ENCODE peak calls at places on chromosomes 16 and 17, in ten cellular contexts. P, C, L, J, Y, Q, H, N, B and Z are unnamed samples.

GRCh38 chr16:4207683-4208528 is 34.0 kb downstream of the SRL start:
- DNase-seq in P (no peak), C (no peak), L (peak), J (no peak), Y (no peak), Q (no peak), H (no peak), N (no peak), B (no peak), Z (no peak)

GRCh38 chr17:14827394-14827793 is 437.7 kb downstream of the PMP22 start:
- DNase-seq in P (no peak), C (no peak), L (no peak), J (no peak), Y (no peak), Q (no peak), H (no peak), N (no peak), B (no peak), Z (no peak)

GRCh38 chr17:8109669-8110455 is 8.5 kb downstream of the ALOXE3 start:
- DNase-seq in P (peak), C (peak), L (peak), J (peak), Y (peak), Q (peak), H (peak), N (no peak), B (no peak), Z (no peak)

GRCh38 chr17:59859444-59860025 is 33.2 kb downstream of the TUBD1 start:
- DNase-seq in P (no peak), C (peak), L (no peak), J (no peak), Y (no peak), Q (no peak), H (no peak), N (no peak), B (no peak), Z (peak)

GRCh38 chr17:14712471-14713075 is 411.7 kb downstream of the HS3ST3B1 start:
- DNase-seq in P (no peak), C (no peak), L (no peak), J (no peak), Y (no peak), Q (no peak), H (no peak), N (no peak), B (no peak), Z (peak)

GRCh38 chr17:45394001-45394912 is 38.4 kb downstream of the ARHGAP27 start:
- DNase-seq in P (no peak), C (no peak), L (no peak), J (no peak), Y (no peak), Q (no peak), H (no peak), N (no peak), B (no peak), Z (no peak)

GRCh38 chr16:6926762-6927161 is 405.9 kb upstream of the RBFOX1 start:
- DNase-seq in P (no peak), C (no peak), L (no peak), J (no peak), Y (no peak), Q (peak), H (no peak), N (no peak), B (no peak), Z (no peak)

GRCh38 chr17:50657627-50658026 is 22.9 kb downstream of the ABCC3 start:
- DNase-seq in P (no peak), C (no peak), L (no peak), J (no peak), Y (peak), Q (no peak), H (no peak), N (no peak), B (no peak), Z (no peak)

GRCh38 chr16:75653926-75654325 is 6.4 kb downstream of the TERF2IP start:
- DNase-seq in P (no peak), C (no peak), L (no peak), J (no peak), Y (no peak), Q (no peak), H (no peak), N (no peak), B (no peak), Z (no peak)

GRCh38 chr17:73770115-73770848 is 126.0 kb upstream of the SDK2 start:
- DNase-seq in P (peak), C (no peak), L (no peak), J (peak), Y (peak), Q (no peak), H (no peak), N (no peak), B (peak), Z (no peak)

GRCh38 chr17:44924107-44924544 is 8.8 kb upstream of the GFAP start:
- DNase-seq in P (no peak), C (no peak), L (no peak), J (no peak), Y (peak), Q (no peak), H (peak), N (no peak), B (no peak), Z (no peak)

GRCh38 chr17:43768382-43768781 is 9.8 kb upstream of the SOST start:
- DNase-seq in P (peak), C (no peak), L (no peak), J (peak), Y (peak), Q (no peak), H (peak), N (no peak), B (no peak), Z (peak)

GRCh38 chr17:48456584-48456983 is 26.6 kb upstream of the SKAP1 start:
- DNase-seq in P (no peak), C (no peak), L (no peak), J (no peak), Y (no peak), Q (peak), H (no peak), N (no peak), B (peak), Z (no peak)

GRCh38 chr17:19298561-19299213 is 61.5 kb downstream of the EPN2 start:
- DNase-seq in P (no peak), C (no peak), L (no peak), J (no peak), Y (no peak), Q (no peak), H (no peak), N (no peak), B (no peak), Z (no peak)

GRCh38 chr17:49482144-49482817 is 12.8 kb upstream of the NGFR start:
- DNase-seq in P (no peak), C (no peak), L (peak), J (no peak), Y (no peak), Q (no peak), H (no peak), N (no peak), B (no peak), Z (peak)

GRCh38 chr16:86634290-86634689 is 55.9 kb downstream of the FOXL1 start:
- DNase-seq in P (no peak), C (peak), L (peak), J (no peak), Y (no peak), Q (peak), H (no peak), N (no peak), B (peak), Z (no peak)

GRCh38 chr17:81453712-81454111 is 58.5 kb downstream of the BAHCC1 start:
- DNase-seq in P (no peak), C (no peak), L (no peak), J (no peak), Y (no peak), Q (no peak), H (peak), N (no peak), B (no peak), Z (peak)

GRCh38 chr16:84062734-84063640 is 20.4 kb upstream of the SLC38A8 start:
- DNase-seq in P (peak), C (peak), L (peak), J (peak), Y (peak), Q (peak), H (peak), N (no peak), B (peak), Z (peak)

GRCh38 chr16:84360170-84360569 is 8.2 kb upstream of the ATP2C2 start:
- DNase-seq in P (no peak), C (no peak), L (no peak), J (no peak), Y (no peak), Q (no peak), H (no peak), N (no peak), B (no peak), Z (no peak)

GRCh38 chr17:45722161-45722560 is 62.0 kb upstream of the CRHR1 start:
- DNase-seq in P (no peak), C (no peak), L (peak), J (no peak), Y (no peak), Q (peak), H (peak), N (peak), B (peak), Z (no peak)

GRCh38 chr17:15343749-15344148 is 2.4 kb upstream of the TEKT3 start:
- DNase-seq in P (no peak), C (no peak), L (no peak), J (no peak), Y (no peak), Q (no peak), H (no peak), N (no peak), B (no peak), Z (no peak)

GRCh38 chr16:66874079-66874775 is 6.1 kb upstream of the PDP2 start:
- DNase-seq in P (no peak), C (no peak), L (no peak), J (no peak), Y (no peak), Q (peak), H (no peak), N (no peak), B (no peak), Z (no peak)

GRCh38 chr16:11251525-11252481 is 4.2 kb downstream of the SOCS1 start:
- DNase-seq in P (no peak), C (no peak), L (no peak), J (peak), Y (peak), Q (no peak), H (peak), N (no peak), B (no peak), Z (no peak)

GRCh38 chr17:18877104-18877503 is 19.2 kb downstream of the PRPSAP2 start:
- DNase-seq in P (no peak), C (no peak), L (no peak), J (no peak), Y (no peak), Q (no peak), H (no peak), N (no peak), B (no peak), Z (no peak)

GRCh38 chr16:52545157-52545543 is 1.8 kb downstream of the TOX3 start:
- DNase-seq in P (no peak), C (no peak), L (no peak), J (no peak), Y (no peak), Q (peak), H (no peak), N (no peak), B (no peak), Z (no peak)

GRCh38 chr16:3198334-3199072 is 10.5 kb downstream of the OR1F1 start:
- DNase-seq in P (no peak), C (no peak), L (no peak), J (no peak), Y (no peak), Q (no peak), H (no peak), N (no peak), B (no peak), Z (no peak)

GRCh38 chr16:6258056-6258455 is 1074.6 kb upstream of the RBFOX1 start:
- DNase-seq in P (no peak), C (no peak), L (no peak), J (no peak), Y (no peak), Q (no peak), H (no peak), N (no peak), B (no peak), Z (no peak)

GRCh38 chr16:79972053-79972704 is 371.6 kb upstream of the MAF start:
- DNase-seq in P (no peak), C (no peak), L (no peak), J (no peak), Y (no peak), Q (no peak), H (no peak), N (no peak), B (no peak), Z (no peak)

GRCh38 chr16:11350531-11351335 is 5.5 kb downstream of the RMI2 start:
- DNase-seq in P (no peak), C (no peak), L (no peak), J (no peak), Y (no peak), Q (no peak), H (no peak), N (no peak), B (no peak), Z (no peak)

GRCh38 chr17:28112199-28112995 is 69.9 kb downstream of the NLK start:
- DNase-seq in P (no peak), C (peak), L (no peak), J (no peak), Y (peak), Q (no peak), H (no peak), N (no peak), B (no peak), Z (no peak)

DNA sequence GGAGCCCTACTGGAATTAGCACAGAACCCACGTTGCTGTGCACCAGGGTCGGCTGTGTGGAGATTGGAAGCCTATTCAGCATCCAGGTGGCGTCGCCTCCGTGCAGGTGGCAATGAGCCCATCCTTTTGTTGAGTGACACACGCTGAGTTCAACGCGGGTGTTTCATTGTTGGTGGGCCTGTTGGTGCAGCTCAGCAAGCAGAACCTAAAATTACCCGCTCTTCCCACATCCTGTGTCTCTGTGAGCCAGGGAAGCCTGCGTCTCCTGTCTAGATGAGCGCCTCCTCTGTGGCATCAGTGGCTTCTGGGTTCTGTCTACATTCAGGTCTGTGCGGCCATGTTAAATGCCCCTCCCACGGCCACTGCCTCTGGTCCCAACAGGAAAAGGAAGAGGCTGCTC is 14.5 kb downstream of the CD2BP2 start:
- DNase-seq in P (no peak), C (no peak), L (no peak), J (no peak), Y (no peak), Q (no peak), H (no peak), N (no peak), B (no peak), Z (no peak)
- H3K27ac ChIP-seq in P (no peak), C (no peak), L (no peak), J (no peak), Y (no peak), Q (no peak), H (no peak), N (no peak), B (no peak), Z (no peak)

DNA sequence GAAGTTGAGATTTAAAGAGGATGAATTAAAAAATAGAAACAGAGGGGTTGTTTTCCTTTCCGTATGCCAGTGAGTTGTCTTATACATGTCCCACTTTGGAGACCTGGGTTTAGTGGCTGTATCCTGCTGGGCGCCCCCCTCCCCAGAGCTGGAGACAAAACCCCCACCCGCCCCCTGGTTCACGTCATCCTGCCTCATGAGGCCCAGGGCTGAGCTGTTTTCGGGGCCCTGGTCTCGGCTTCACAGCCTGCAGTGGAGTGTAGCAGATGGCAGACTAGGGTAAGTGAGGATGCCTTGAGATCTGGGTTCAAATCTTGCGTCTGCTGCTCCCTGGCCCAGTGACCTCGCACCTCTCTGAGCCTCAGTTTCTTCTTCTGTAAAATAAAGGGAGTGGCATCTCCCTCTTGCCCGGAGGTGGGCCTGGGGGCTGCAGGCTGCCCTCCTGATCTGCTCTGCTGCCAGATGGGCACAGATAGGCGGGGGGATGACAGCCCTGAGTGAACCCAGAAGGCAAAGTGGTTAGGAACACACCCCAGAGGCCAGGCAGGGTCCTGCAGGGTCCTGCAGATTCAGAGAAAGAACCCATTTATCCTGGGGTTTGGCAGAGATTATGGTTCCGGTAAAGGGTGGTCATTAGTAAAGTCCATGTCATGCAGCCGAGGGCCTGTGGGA is 45.1 kb downstream of the SOCS3 start:
- DNase-seq in P (no peak), C (no peak), L (peak), J (no peak), Y (no peak), Q (peak), H (no peak), N (no peak), B (no peak), Z (no peak)
- TF ChIP-seq CTCF in P (no peak), C (peak), L (peak), J (no peak), Y (no peak), Q (peak), H (no peak), N (no peak), B (no peak), Z (no peak)

GRCh38 chr17:4233668-4234258 is 30.0 kb downstream of the ANKFY1 start:
- DNase-seq in P (no peak), C (no peak), L (no peak), J (no peak), Y (peak), Q (no peak), H (no peak), N (no peak), B (no peak), Z (no peak)
- TF ChIP-seq POLR2AphosphoS5 in P (no peak), C (no peak), L (no peak), J (no peak), Y (peak), Q (no peak), H (no peak), N (no peak), B (no peak), Z (no peak)

GRCh38 chr16:57569306-57569946 is 27.0 kb downstream of the ADGRG5 start:
- DNase-seq in P (no peak), C (no peak), L (no peak), J (no peak), Y (no peak), Q (no peak), H (no peak), N (no peak), B (no peak), Z (no peak)

GRCh38 chr16:57570301-57571070 is 28.0 kb downstream of the ADGRG5 start:
- DNase-seq in P (peak), C (no peak), L (no peak), J (no peak), Y (no peak), Q (no peak), H (no peak), N (no peak), B (no peak), Z (no peak)

GRCh38 chr16:57567691-57568090 is 25.2 kb downstream of the ADGRG5 start:
- DNase-seq in P (peak), C (no peak), L (no peak), J (no peak), Y (no peak), Q (no peak), H (no peak), N (no peak), B (no peak), Z (no peak)

GRCh38 chr16:57566436-57566835 is 24.0 kb downstream of the ADGRG5 start:
- DNase-seq in P (peak), C (no peak), L (no peak), J (no peak), Y (no peak), Q (no peak), H (no peak), N (no peak), B (no peak), Z (no peak)

DNA sequence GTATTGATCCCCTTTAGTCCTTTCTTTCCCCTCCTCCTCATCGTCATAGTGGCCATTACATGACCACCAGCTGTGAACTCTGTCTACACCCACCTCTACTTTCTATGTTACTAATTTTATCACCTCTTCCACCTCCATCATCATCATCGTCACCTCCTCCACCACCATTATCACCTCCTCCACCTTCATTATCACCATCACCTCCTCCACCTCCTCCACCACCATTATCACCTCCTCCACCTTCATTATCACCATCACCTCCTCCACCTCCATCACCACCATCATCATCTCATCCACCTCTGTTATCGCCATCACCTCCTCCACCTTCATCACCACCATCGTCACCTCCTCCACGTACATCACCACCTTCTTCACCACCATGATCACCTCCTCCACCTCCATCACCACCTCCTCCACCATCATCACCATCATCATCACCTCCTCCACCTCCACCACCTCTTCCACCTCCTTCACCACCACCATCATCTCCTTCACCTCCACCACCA is 25.8 kb downstream of the ADGRG5 start:
- DNase-seq in P (no peak), C (no peak), L (no peak), J (no peak), Y (no peak), Q (no peak), H (no peak), N (no peak), B (no peak), Z (no peak)
- H3K27ac ChIP-seq in P (no peak), C (no peak), L (no peak), J (no peak), Y (no peak), Q (no peak), H (no peak), N (no peak), B (no peak), Z (no peak)

DNA sequence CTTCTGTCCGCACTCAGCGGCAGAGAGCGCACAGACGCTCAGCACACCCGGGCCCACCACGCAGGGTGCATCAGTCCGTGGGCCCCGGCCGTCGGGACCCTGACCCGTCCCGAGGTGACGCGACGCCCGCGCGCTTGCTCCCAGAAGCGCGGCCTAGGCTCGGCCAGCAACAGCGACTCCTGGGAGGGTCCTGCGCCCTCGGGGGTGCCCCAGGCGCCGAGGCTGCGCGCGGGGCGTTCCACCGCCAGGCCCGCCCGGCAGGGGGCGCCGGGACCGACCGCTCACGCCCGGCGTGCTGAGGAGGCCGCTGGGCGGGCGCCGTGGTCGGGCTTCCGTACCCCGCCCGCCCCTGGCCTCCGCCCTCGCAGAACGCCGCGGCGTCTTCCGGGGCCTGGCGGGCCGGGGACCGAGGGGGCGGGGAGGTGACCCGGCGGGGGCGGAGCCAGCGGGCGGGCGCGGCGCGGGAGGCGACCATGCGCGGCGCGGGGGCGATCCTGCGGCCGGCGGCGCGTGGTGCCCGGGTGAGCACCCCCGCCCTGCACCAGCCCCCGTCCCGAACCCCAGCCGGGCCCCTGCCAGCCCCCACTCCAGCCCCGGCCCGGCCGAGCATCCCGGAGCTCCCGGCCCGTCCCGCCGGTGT is at the start of gene CISD3:
- DNase-seq in P (peak), C (peak), L (peak), J (peak), Y (peak), Q (peak), H (peak), N (peak), B (peak), Z (peak)
- TF ChIP-seq CTCF in P (peak), C (peak), L (no peak), J (peak), Y (peak), Q (no peak), H (peak), N (peak), B (peak), Z (peak)

GRCh38 chr16:31886227-31886626 is 12.6 kb downstream of the ZNF267 start:
- DNase-seq in P (no peak), C (no peak), L (no peak), J (no peak), Y (no peak), Q (no peak), H (no peak), N (no peak), B (no peak), Z (no peak)
- TF ChIP-seq POLR2AphosphoS5 in P (no peak), C (no peak), L (no peak), J (no peak), Y (no peak), Q (no peak), H (no peak), N (no peak), B (no peak), Z (no peak)

GRCh38 chr16:89322381-89323119 is 105.0 kb downstream of the ZNF778 start:
- DNase-seq in P (no peak), C (peak), L (peak), J (peak), Y (no peak), Q (peak), H (peak), N (no peak), B (no peak), Z (peak)
- H3K27ac ChIP-seq in P (no peak), C (peak), L (peak), J (peak), Y (peak), Q (peak), H (peak), N (peak), B (peak), Z (no peak)